ENCODE peak calls at places on chromosome 2, in five cellular contexts. O is naive thymus-derived CD4-positive, alpha-beta T cell; G is IMR-90; N is A549; A is aorta. L is an unnamed sample.

GRCh38 chr2:127067620-127068350 is 39.2 kb downstream of the BIN1 start:
- DNase-seq in O (peak; percentile 67), G (peak; percentile 52), N (peak; percentile 81), A (no peak), L (peak; percentile 91)

GRCh38 chr2:239154971-239155805 is 245.6 kb downstream of the HDAC4 start:
- DNase-seq in O (no peak), G (no peak), N (no peak), A (peak; percentile 32), L (no peak)

GRCh38 chr2:33047939-33048338 is 101.2 kb downstream of the LTBP1 start:
- DNase-seq in O (no peak), G (peak; percentile 33), N (no peak), A (no peak), L (no peak)

GRCh38 chr2:200405599-200406298 is 99.3 kb downstream of the SPATS2L start:
- DNase-seq in O (no peak), G (peak; percentile 95), N (peak; percentile 92), A (no peak), L (no peak)

GRCh38 chr2:167862787-167863186 is 384.6 kb downstream of the STK39 start:
- DNase-seq in O (no peak), G (peak; percentile 28), N (no peak), A (no peak), L (no peak)

GRCh38 chr2:189762229-189762550 is 402 bp downstream of the OSGEPL1 start:
- DNase-seq in O (no peak), G (no peak), N (no peak), A (no peak), L (no peak)

GRCh38 chr2:127084611-127085031 is 22.3 kb downstream of the BIN1 start:
- DNase-seq in O (peak; percentile 63), G (no peak), N (no peak), A (no peak), L (no peak)

GRCh38 chr2:191009541-191010374 is 4.2 kb downstream of the STAT1 start:
- DNase-seq in O (no peak), G (peak; percentile 66), N (no peak), A (no peak), L (no peak)

GRCh38 chr2:24749069-24749691 is 44.0 kb downstream of the PTRHD1 start:
- DNase-seq in O (no peak), G (no peak), N (no peak), A (no peak), L (no peak)

GRCh38 chr2:201262718-201263117 is 2.4 kb downstream of the CASP8 start:
- DNase-seq in O (peak; percentile 31), G (no peak), N (no peak), A (no peak), L (peak; percentile 59)

GRCh38 chr2:36492216-36492945 is 105.6 kb downstream of the FEZ2 start:
- DNase-seq in O (no peak), G (peak; percentile 83), N (peak; percentile 40), A (no peak), L (peak; percentile 19)

GRCh38 chr2:36497570-36498163 is 100.3 kb downstream of the FEZ2 start:
- DNase-seq in O (no peak), G (peak; percentile 48), N (no peak), A (no peak), L (peak; percentile 25)

GRCh38 chr2:36490749-36491148 is 107.2 kb downstream of the FEZ2 start:
- DNase-seq in O (no peak), G (no peak), N (no peak), A (no peak), L (peak; percentile 9)

GRCh38 chr2:36489296-36489695 is 108.7 kb downstream of the FEZ2 start:
- DNase-seq in O (no peak), G (peak; percentile 78), N (peak; percentile 57), A (no peak), L (no peak)

DNA sequence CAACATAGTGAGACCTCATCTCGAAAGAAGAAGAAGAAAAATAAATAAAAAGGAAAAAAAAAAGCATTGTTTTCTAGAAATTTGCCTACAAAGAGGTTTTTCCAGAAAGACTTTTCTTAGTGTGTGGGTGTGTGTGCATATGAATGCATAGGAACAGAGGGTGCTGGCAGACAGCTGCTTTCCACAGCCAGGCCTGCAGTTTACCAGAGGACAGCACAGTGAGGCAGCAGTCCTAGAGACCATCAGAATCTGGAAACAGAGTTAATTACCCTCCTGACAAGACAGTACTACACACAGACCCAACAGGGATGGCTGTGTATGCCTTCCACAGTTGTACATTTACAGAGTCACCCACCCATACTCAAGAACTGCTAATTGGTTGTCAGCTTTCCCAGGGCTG is 104.7 kb downstream of the FEZ2 start:
- DNase-seq in O (no peak), G (peak; percentile 44), N (no peak), A (no peak), L (no peak)
- H3K4me1 ChIP-seq in O (no peaks in the 10 kb centered on the region), G (peaks cover 27% of the 10 kb centered on the region), N (peaks cover 73% of the 10 kb centered on the region), A (peaks cover 5% of the 10 kb centered on the region), L (no peaks in the 10 kb centered on the region)

DNA sequence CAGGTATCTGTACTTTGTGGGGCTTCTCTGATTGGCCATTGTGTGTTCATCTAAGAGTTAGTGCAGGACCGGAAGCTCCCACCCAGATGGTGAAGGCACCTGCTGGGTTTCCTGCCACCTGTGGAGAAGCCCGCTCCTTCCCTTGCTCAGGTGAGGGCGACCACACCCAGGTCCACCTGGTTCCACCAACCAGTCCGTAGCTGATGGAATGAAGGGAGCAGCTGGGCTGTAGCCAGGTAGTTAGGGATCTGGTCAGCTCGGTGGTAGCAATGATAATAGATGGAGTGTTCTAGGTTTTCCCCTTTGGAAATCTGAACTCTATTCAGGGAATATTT is 16.0 kb downstream of the SH3BP4 start:
- DNase-seq in O (no peak), G (no peak), N (no peak), A (no peak), L (no peak)
- H3K4me1 ChIP-seq in O (no peaks in the 10 kb centered on the region), G (peaks cover 46% of the 10 kb centered on the region), N (peaks cover 46% of the 10 kb centered on the region), A (no peaks in the 10 kb centered on the region), L (no peaks in the 10 kb centered on the region)

GRCh38 chr2:69798909-69799526 is 30.4 kb upstream of the GMCL1 start:
- DNase-seq in O (no peak), G (peak; percentile 84), N (no peak), A (no peak), L (no peak)
- H3K4me1 ChIP-seq in O (no peaks in the 10 kb centered on the region), G (peaks cover 7% of the 10 kb centered on the region), N (peaks cover 48% of the 10 kb centered on the region), A (no peaks in the 10 kb centered on the region), L (peaks cover 29% of the 10 kb centered on the region)

GRCh38 chr2:85705680-85706039 is 11.5 kb downstream of the GNLY start:
- DNase-seq in O (no peak), G (peak; percentile 99), N (peak; percentile 74), A (peak; percentile 66), L (no peak)

GRCh38 chr2:85706063-85706462 is 11.9 kb downstream of the GNLY start:
- DNase-seq in O (no peak), G (no peak), N (no peak), A (no peak), L (no peak)

GRCh38 chr2:85706604-85707296 is 12.6 kb downstream of the GNLY start:
- DNase-seq in O (no peak), G (no peak), N (no peak), A (peak; percentile 83), L (no peak)

GRCh38 chr2:85708641-85709040 is 14.5 kb downstream of the GNLY start:
- DNase-seq in O (no peak), G (no peak), N (no peak), A (no peak), L (no peak)

DNA sequence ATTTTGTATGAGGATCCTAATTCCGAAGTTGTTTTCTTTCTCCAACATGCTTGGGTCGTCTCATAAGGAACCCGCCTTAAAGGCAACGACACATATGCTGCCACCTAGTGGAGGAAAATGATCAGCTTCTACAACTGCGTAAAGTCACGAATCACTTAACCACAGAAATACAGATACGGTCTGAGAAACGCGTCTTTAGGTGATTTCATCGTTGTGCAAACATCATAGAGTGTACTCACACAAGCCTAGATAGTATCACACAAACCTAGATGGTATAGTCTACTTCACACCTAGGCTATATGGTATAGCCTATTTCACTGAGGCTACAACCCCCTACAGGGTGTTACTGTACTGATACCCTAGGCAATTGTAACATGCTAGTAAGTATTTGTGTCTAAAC is 13.1 kb downstream of the GNLY start:
- DNase-seq in O (peak; percentile 67), G (peak; percentile 94), N (peak; percentile 96), A (no peak), L (peak; percentile 95)
- H3K4me1 ChIP-seq in O (no peaks in the 10 kb centered on the region), G (peaks cover 19% of the 10 kb centered on the region), N (peaks cover 56% of the 10 kb centered on the region), A (no peaks in the 10 kb centered on the region), L (peaks cover 11% of the 10 kb centered on the region)

GRCh38 chr2:177247693-177248262 is 16.7 kb downstream of the NFE2L2 start:
- DNase-seq in O (no peak), G (no peak), N (no peak), A (no peak), L (no peak)
- H3K4me1 ChIP-seq in O (peaks cover 50% of the 10 kb centered on the region), G (peaks cover 35% of the 10 kb centered on the region), N (peaks cover 100% of the 10 kb centered on the region), A (peaks cover 9% of the 10 kb centered on the region), L (peaks cover 97% of the 10 kb centered on the region)

L was measured in Karpas-422.